ENCODE peak calls at places on chromosomes 1 and 21, in seven cellular contexts. One of them, this sample, is unnamed.
A peak's percentile ranks its signal among the peaks of the same experiment; 100 is the strongest.

GRCh38 chr1:233791750-233792149 is 112.7 kb upstream of the SLC35F3 start:
- DNase-seq in right atrium auricular region: no peak
- DNase-seq in sigmoid colon: no peak
- DNase-seq in left ventricle myocardium inferior: no peak
- DNase-seq in thoracic aorta: no peak
- DNase-seq in astrocyte: no peak
- DNase-seq in suprapubic skin: no peak
- DNase-seq in this sample: no peak

GRCh38 chr21:33230518-33231324 is 983 bp downstream of the IFNAR2 start:
- DNase-seq in right atrium auricular region: no peak
- DNase-seq in sigmoid colon: peak; percentile 76
- DNase-seq in left ventricle myocardium inferior: peak; percentile 63
- DNase-seq in thoracic aorta: no peak
- DNase-seq in astrocyte: peak; percentile 56
- DNase-seq in suprapubic skin: peak; percentile 75
- DNase-seq in this sample: peak; percentile 47

GRCh38 chr1:14926214-14926613 is 227.3 kb upstream of the TMEM51 start:
- DNase-seq in right atrium auricular region: no peak
- DNase-seq in sigmoid colon: no peak
- DNase-seq in left ventricle myocardium inferior: no peak
- DNase-seq in thoracic aorta: no peak
- DNase-seq in astrocyte: no peak
- DNase-seq in suprapubic skin: no peak
- DNase-seq in this sample: no peak

GRCh38 chr1:154759196-154759595 is 110.9 kb downstream of the KCNN3 start:
- DNase-seq in right atrium auricular region: no peak
- DNase-seq in sigmoid colon: peak; percentile 29
- DNase-seq in left ventricle myocardium inferior: no peak
- DNase-seq in thoracic aorta: no peak
- DNase-seq in astrocyte: no peak
- DNase-seq in suprapubic skin: peak; percentile 30
- DNase-seq in this sample: no peak

GRCh38 chr1:32336963-32337675 is 1.1 kb upstream of the MARCKSL1 start:
- DNase-seq in right atrium auricular region: no peak
- DNase-seq in sigmoid colon: no peak
- DNase-seq in left ventricle myocardium inferior: peak; percentile 49
- DNase-seq in thoracic aorta: no peak
- DNase-seq in astrocyte: peak; percentile 32
- DNase-seq in suprapubic skin: no peak
- DNase-seq in this sample: no peak

GRCh38 chr1:188170935-188171334 is 1342.2 kb downstream of the PLA2G4A start:
- DNase-seq in right atrium auricular region: no peak
- DNase-seq in sigmoid colon: no peak
- DNase-seq in left ventricle myocardium inferior: no peak
- DNase-seq in thoracic aorta: no peak
- DNase-seq in astrocyte: no peak
- DNase-seq in suprapubic skin: no peak
- DNase-seq in this sample: no peak

GRCh38 chr1:12316331-12316730 is 86.5 kb downstream of the VPS13D start:
- DNase-seq in right atrium auricular region: no peak
- DNase-seq in sigmoid colon: no peak
- DNase-seq in left ventricle myocardium inferior: no peak
- DNase-seq in thoracic aorta: no peak
- DNase-seq in astrocyte: peak; percentile 73
- DNase-seq in suprapubic skin: no peak
- DNase-seq in this sample: no peak

GRCh38 chr1:192579319-192579738 is 3.8 kb downstream of the RGS1 start:
- DNase-seq in right atrium auricular region: no peak
- DNase-seq in sigmoid colon: no peak
- DNase-seq in left ventricle myocardium inferior: no peak
- DNase-seq in thoracic aorta: no peak
- DNase-seq in astrocyte: no peak
- DNase-seq in suprapubic skin: no peak
- DNase-seq in this sample: no peak

GRCh38 chr1:211588711-211589110 is 9.8 kb upstream of the SLC30A1 start:
- DNase-seq in right atrium auricular region: no peak
- DNase-seq in sigmoid colon: no peak
- DNase-seq in left ventricle myocardium inferior: no peak
- DNase-seq in thoracic aorta: no peak
- DNase-seq in astrocyte: no peak
- DNase-seq in suprapubic skin: no peak
- DNase-seq in this sample: no peak

GRCh38 chr21:15199414-15199813 is 134.6 kb upstream of the NRIP1 start:
- DNase-seq in right atrium auricular region: no peak
- DNase-seq in sigmoid colon: no peak
- DNase-seq in left ventricle myocardium inferior: no peak
- DNase-seq in thoracic aorta: no peak
- DNase-seq in astrocyte: no peak
- DNase-seq in suprapubic skin: no peak
- DNase-seq in this sample: no peak

GRCh38 chr1:31703431-31704260 is at the start of gene COL16A1:
- DNase-seq in right atrium auricular region: peak; percentile 85
- DNase-seq in sigmoid colon: peak; percentile 96
- DNase-seq in left ventricle myocardium inferior: peak; percentile 82
- DNase-seq in thoracic aorta: peak; percentile 24
- DNase-seq in astrocyte: peak; percentile 49
- DNase-seq in suprapubic skin: peak; percentile 93
- DNase-seq in this sample: peak; percentile 7

GRCh38 chr1:174258148-174258550 is 98.8 kb downstream of the RABGAP1L start:
- DNase-seq in right atrium auricular region: no peak
- DNase-seq in sigmoid colon: no peak
- DNase-seq in left ventricle myocardium inferior: no peak
- DNase-seq in thoracic aorta: no peak
- DNase-seq in astrocyte: peak; percentile 6
- DNase-seq in suprapubic skin: no peak
- DNase-seq in this sample: no peak

GRCh38 chr1:1040004-1040991 is 20.4 kb downstream of the AGRN start:
- DNase-seq in right atrium auricular region: peak; percentile 63
- DNase-seq in sigmoid colon: peak; percentile 90
- DNase-seq in left ventricle myocardium inferior: peak; percentile 69
- DNase-seq in thoracic aorta: no peak
- DNase-seq in astrocyte: peak; percentile 77
- DNase-seq in suprapubic skin: no peak
- DNase-seq in this sample: no peak
- H3K27ac ChIP-seq in right atrium auricular region: no peak overlapping the region
- H3K27ac ChIP-seq in sigmoid colon: peak overlapping the region; percentile 14
- H3K27ac ChIP-seq in left ventricle myocardium inferior: no peak overlapping the region
- H3K27ac ChIP-seq in thoracic aorta: no peak overlapping the region
- H3K27ac ChIP-seq in astrocyte: no peak overlapping the region
- H3K27ac ChIP-seq in suprapubic skin: no peak overlapping the region
- H3K27ac ChIP-seq in this sample: no peak overlapping the region

DNA sequence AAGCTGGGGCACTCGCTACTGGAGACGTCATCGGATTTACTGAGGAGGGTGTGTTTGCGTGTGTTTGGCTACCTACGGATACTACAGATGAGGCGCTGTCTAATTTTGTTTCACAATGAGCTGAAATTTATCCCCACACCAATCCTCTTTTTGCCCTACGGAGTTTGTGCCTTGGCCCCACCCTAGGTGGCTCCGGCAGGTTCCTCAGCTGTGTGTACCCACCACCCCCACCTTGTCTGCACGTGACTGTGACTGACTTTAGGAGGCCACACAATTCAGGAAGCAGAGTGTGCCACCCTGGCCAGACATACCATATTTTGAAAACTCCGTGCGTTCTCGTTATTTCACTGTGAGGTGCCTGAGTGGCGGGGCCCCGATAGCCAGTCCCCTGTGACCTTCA is 63.7 kb downstream of the AGPAT3 start:
- DNase-seq in right atrium auricular region: no peak
- DNase-seq in sigmoid colon: no peak
- DNase-seq in left ventricle myocardium inferior: no peak
- DNase-seq in thoracic aorta: no peak
- DNase-seq in astrocyte: no peak
- DNase-seq in suprapubic skin: no peak
- DNase-seq in this sample: no peak
- H3K27ac ChIP-seq in right atrium auricular region: peak overlapping the region; percentile 89
- H3K27ac ChIP-seq in sigmoid colon: no peak overlapping the region
- H3K27ac ChIP-seq in left ventricle myocardium inferior: peak overlapping the region; percentile 94
- H3K27ac ChIP-seq in thoracic aorta: no peak overlapping the region
- H3K27ac ChIP-seq in astrocyte: no peak overlapping the region
- H3K27ac ChIP-seq in suprapubic skin: peak overlapping the region; percentile 85
- H3K27ac ChIP-seq in this sample: no peak overlapping the region

DNA sequence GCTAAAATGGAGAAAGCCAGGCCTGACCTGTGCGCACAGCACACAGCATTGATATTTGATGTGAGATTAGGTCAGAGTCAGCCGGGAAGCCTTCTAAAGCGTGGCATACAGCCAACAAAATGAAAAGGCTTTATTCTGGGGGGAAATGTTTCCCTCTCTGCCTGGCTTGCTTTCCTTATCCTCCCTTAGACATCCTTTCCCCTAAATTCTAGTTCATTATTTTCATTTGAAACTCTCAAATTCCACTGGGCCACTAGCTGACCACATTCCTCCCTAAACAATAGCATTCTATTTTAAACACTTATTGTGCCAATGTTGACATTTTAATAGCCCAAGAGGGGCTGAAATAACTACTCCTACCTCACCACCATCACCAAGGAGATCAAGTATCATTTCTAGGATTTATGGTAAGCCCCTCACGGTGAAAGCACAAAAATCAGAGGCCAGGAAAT is 49.4 kb downstream of the LEPR start:
- DNase-seq in right atrium auricular region: no peak
- DNase-seq in sigmoid colon: no peak
- DNase-seq in left ventricle myocardium inferior: no peak
- DNase-seq in thoracic aorta: no peak
- DNase-seq in astrocyte: peak; percentile 65
- DNase-seq in suprapubic skin: no peak
- DNase-seq in this sample: no peak
- H3K27ac ChIP-seq in right atrium auricular region: no peak overlapping the region
- H3K27ac ChIP-seq in sigmoid colon: no peak overlapping the region
- H3K27ac ChIP-seq in left ventricle myocardium inferior: peak overlapping the region; percentile 64
- H3K27ac ChIP-seq in thoracic aorta: no peak overlapping the region
- H3K27ac ChIP-seq in astrocyte: no peak overlapping the region
- H3K27ac ChIP-seq in suprapubic skin: no peak overlapping the region
- H3K27ac ChIP-seq in this sample: no peak overlapping the region

GRCh38 chr1:228177183-228177475 is 11.5 kb downstream of the IBA57 start:
- DNase-seq in right atrium auricular region: no peak
- DNase-seq in sigmoid colon: no peak
- DNase-seq in left ventricle myocardium inferior: no peak
- DNase-seq in thoracic aorta: no peak
- DNase-seq in astrocyte: no peak
- DNase-seq in suprapubic skin: no peak
- DNase-seq in this sample: no peak
- H3K27ac ChIP-seq in right atrium auricular region: no peak overlapping the region
- H3K27ac ChIP-seq in sigmoid colon: no peak overlapping the region
- H3K27ac ChIP-seq in left ventricle myocardium inferior: no peak overlapping the region
- H3K27ac ChIP-seq in thoracic aorta: no peak overlapping the region
- H3K27ac ChIP-seq in astrocyte: no peak overlapping the region
- H3K27ac ChIP-seq in suprapubic skin: no peak overlapping the region
- H3K27ac ChIP-seq in this sample: no peak overlapping the region

DNA sequence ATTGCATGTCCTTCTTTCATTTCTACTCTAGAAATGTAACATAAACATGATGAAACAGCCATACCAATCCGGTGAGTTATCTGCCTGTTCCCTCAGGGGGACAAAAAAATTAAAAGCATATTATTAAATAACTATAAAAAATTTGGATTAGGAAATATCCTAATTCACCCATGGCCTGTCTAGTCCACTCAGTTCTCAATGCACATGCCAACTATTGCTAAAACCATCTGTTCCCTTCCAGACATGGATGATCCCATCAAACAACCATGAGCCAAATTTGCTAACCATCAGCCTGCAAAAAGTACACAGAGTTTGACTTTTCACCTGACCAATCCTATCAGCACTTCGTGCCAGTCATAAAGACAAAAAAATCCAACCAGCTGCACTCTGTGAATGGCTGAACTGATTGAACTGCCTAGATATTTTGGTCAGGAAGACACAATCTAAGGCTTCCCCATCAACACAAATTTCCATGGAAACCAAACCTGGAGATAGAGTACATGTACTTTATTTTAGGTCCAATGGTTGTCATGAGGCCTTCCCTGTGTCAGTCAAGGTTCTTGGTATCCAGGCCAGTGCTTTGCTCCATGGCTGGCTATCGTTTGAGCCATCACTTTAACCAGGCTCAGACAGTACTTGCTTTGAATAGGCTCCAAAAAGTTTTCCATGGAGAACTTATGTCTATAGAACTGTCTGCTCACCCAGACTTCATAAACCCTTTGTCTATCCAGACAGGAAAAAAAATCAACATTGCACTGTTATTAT is 570.8 kb downstream of the LTN1 start:
- DNase-seq in right atrium auricular region: no peak
- DNase-seq in sigmoid colon: no peak
- DNase-seq in left ventricle myocardium inferior: no peak
- DNase-seq in thoracic aorta: no peak
- DNase-seq in astrocyte: no peak
- DNase-seq in suprapubic skin: no peak
- DNase-seq in this sample: no peak
- H3K27ac ChIP-seq in right atrium auricular region: no peak overlapping the region
- H3K27ac ChIP-seq in sigmoid colon: no peak overlapping the region
- H3K27ac ChIP-seq in left ventricle myocardium inferior: no peak overlapping the region
- H3K27ac ChIP-seq in thoracic aorta: no peak overlapping the region
- H3K27ac ChIP-seq in astrocyte: no peak overlapping the region
- H3K27ac ChIP-seq in suprapubic skin: peak overlapping the region; percentile 66
- H3K27ac ChIP-seq in this sample: no peak overlapping the region

DNA sequence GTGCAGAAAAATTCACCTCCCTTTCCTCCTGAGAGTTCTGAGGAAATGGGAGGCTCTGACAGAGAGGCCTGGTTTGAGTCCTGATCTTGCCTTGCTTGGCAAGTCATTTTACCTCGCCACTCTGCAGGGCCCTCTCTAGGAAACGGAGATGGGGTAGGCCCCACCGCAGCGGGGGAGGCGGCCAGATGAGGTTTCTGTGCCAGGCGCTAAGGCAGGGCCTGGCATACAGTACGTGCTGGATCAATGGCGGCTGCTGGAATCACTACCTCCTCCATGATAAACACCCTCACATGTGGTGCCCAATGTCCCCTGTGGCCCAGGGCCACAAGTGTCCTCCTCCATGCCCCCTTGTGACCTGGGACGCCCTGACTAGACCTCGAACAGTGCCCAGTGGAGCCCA is 499 bp upstream of the PLEKHG5 start:
- DNase-seq in right atrium auricular region: no peak
- DNase-seq in sigmoid colon: no peak
- DNase-seq in left ventricle myocardium inferior: no peak
- DNase-seq in thoracic aorta: no peak
- DNase-seq in astrocyte: no peak
- DNase-seq in suprapubic skin: no peak
- DNase-seq in this sample: no peak
- H3K27ac ChIP-seq in right atrium auricular region: peak overlapping the region; percentile 71
- H3K27ac ChIP-seq in sigmoid colon: no peak overlapping the region
- H3K27ac ChIP-seq in left ventricle myocardium inferior: peak overlapping the region; percentile 79
- H3K27ac ChIP-seq in thoracic aorta: no peak overlapping the region
- H3K27ac ChIP-seq in astrocyte: peak overlapping the region; percentile 95
- H3K27ac ChIP-seq in suprapubic skin: peak overlapping the region; percentile 80
- H3K27ac ChIP-seq in this sample: no peak overlapping the region

GRCh38 chr1:54335396-54336056 is 70.7 kb downstream of the SSBP3 start:
- DNase-seq in right atrium auricular region: peak; percentile 88
- DNase-seq in sigmoid colon: peak; percentile 90
- DNase-seq in left ventricle myocardium inferior: peak; percentile 58
- DNase-seq in thoracic aorta: peak; percentile 40
- DNase-seq in astrocyte: peak; percentile 90
- DNase-seq in suprapubic skin: peak; percentile 75
- DNase-seq in this sample: no peak
- H3K27ac ChIP-seq in right atrium auricular region: peak overlapping the region; percentile 69
- H3K27ac ChIP-seq in sigmoid colon: peak overlapping the region; percentile 83
- H3K27ac ChIP-seq in left ventricle myocardium inferior: peak overlapping the region; percentile 84
- H3K27ac ChIP-seq in thoracic aorta: peak overlapping the region; percentile 82
- H3K27ac ChIP-seq in astrocyte: peak overlapping the region; percentile 86
- H3K27ac ChIP-seq in suprapubic skin: peak overlapping the region; percentile 80
- H3K27ac ChIP-seq in this sample: peak overlapping the region; percentile 85

GRCh38 chr21:17527711-17528110 is 14.9 kb downstream of the CXADR start:
- DNase-seq in right atrium auricular region: no peak
- DNase-seq in sigmoid colon: no peak
- DNase-seq in left ventricle myocardium inferior: no peak
- DNase-seq in thoracic aorta: no peak
- DNase-seq in astrocyte: no peak
- DNase-seq in suprapubic skin: no peak
- DNase-seq in this sample: no peak
- H3K27ac ChIP-seq in right atrium auricular region: no peak overlapping the region
- H3K27ac ChIP-seq in sigmoid colon: no peak overlapping the region
- H3K27ac ChIP-seq in left ventricle myocardium inferior: peak overlapping the region; percentile 40
- H3K27ac ChIP-seq in thoracic aorta: no peak overlapping the region
- H3K27ac ChIP-seq in astrocyte: peak overlapping the region; percentile 30
- H3K27ac ChIP-seq in suprapubic skin: no peak overlapping the region
- H3K27ac ChIP-seq in this sample: peak overlapping the region; percentile 60

This sample was measured in substantia nigra.